ENCODE peak calls at places on chromosome X, in eight cellular contexts. U, M, H, W, B, L, A and X are unnamed samples.

GRCh38 chrX:97628326-97628725 is 744.6 kb downstream of the RPA4 start:
- DNase-seq in U (no peak), M (no peak), H (no peak), W (no peak), B (no peak), L (no peak), A (no peak), X (no peak)

GRCh38 chrX:114959729-114960128 is 57.7 kb downstream of the IL13RA2 start:
- DNase-seq in U (no peak), M (no peak), H (no peak), W (no peak), B (no peak), L (no peak), A (peak; percentile 24), X (no peak)

GRCh38 chrX:50204364-50204899 is at the start of gene CCNB3:
- DNase-seq in U (peak; percentile 59), M (peak; percentile 50), H (peak; percentile 75), W (no peak), B (peak; percentile 44), L (peak; percentile 60), A (peak; percentile 75), X (peak; percentile 55)

GRCh38 chrX:133670394-133670793 is 255.1 kb upstream of the GPC4 start:
- DNase-seq in U (no peak), M (peak; percentile 31), H (no peak), W (peak; percentile 9), B (no peak), L (no peak), A (peak; percentile 38), X (no peak)

GRCh38 chrX:70485466-70485865 is 40.8 kb downstream of the DLG3 start:
- DNase-seq in U (no peak), M (no peak), H (no peak), W (no peak), B (no peak), L (no peak), A (no peak), X (no peak)

GRCh38 chrX:47815901-47816845 is 20.5 kb upstream of the ZNF81 start:
- DNase-seq in U (no peak), M (no peak), H (no peak), W (no peak), B (no peak), L (no peak), A (no peak), X (no peak)

GRCh38 chrX:109872021-109872730 is 130.7 kb upstream of the TMEM164 start:
- DNase-seq in U (no peak), M (no peak), H (no peak), W (no peak), B (no peak), L (no peak), A (peak; percentile 8), X (no peak)

GRCh38 chrX:42944381-42944998 is 166.5 kb upstream of the PPP1R2C start:
- DNase-seq in U (no peak), M (no peak), H (no peak), W (no peak), B (no peak), L (no peak), A (no peak), X (no peak)

GRCh38 chrX:15664487-15665444 is at the start of gene CLTRN:
- DNase-seq in U (no peak), M (no peak), H (no peak), W (no peak), B (no peak), L (no peak), A (peak; percentile 2), X (no peak)

GRCh38 chrX:119181491-119181890 is 53.9 kb upstream of the KIAA1210 start:
- DNase-seq in U (no peak), M (no peak), H (no peak), W (no peak), B (no peak), L (no peak), A (no peak), X (no peak)

GRCh38 chrX:97027384-97027922 is 143.7 kb downstream of the RPA4 start:
- DNase-seq in U (no peak), M (no peak), H (no peak), W (no peak), B (no peak), L (no peak), A (no peak), X (no peak)

GRCh38 chrX:68743754-68744153 is 85.1 kb upstream of the EFNB1 start:
- DNase-seq in U (no peak), M (no peak), H (no peak), W (no peak), B (no peak), L (no peak), A (no peak), X (no peak)

GRCh38 chrX:155071694-155072215 is 447 bp downstream of the BRCC3 start:
- DNase-seq in U (peak; percentile 6), M (peak; percentile 6), H (no peak), W (no peak), B (no peak), L (no peak), A (no peak), X (peak; percentile 5)

GRCh38 chrX:39398215-39398972 is 597.1 kb downstream of the MID1IP1 start:
- DNase-seq in U (no peak), M (no peak), H (no peak), W (no peak), B (no peak), L (no peak), A (no peak), X (no peak)

GRCh38 chrX:119186763-119187162 is 49.3 kb upstream of the PGRMC1 start:
- DNase-seq in U (no peak), M (no peak), H (no peak), W (no peak), B (no peak), L (no peak), A (no peak), X (no peak)

GRCh38 chrX:155632424-155633100 is 19.8 kb upstream of the TMLHE start:
- DNase-seq in U (no peak), M (no peak), H (no peak), W (no peak), B (no peak), L (peak; percentile 1), A (peak; percentile 26), X (no peak)

GRCh38 chrX:67781132-67781531 is 237.3 kb downstream of the AR start:
- DNase-seq in U (no peak), M (no peak), H (no peak), W (no peak), B (no peak), L (no peak), A (peak; percentile 53), X (no peak)

GRCh38 chrX:38664285-38664684 is 102.9 kb downstream of the TSPAN7 start:
- DNase-seq in U (no peak), M (peak; percentile 20), H (no peak), W (peak; percentile 15), B (peak; percentile 1), L (no peak), A (peak; percentile 54), X (no peak)

GRCh38 chrX:151370906-151371305 is 26.1 kb upstream of the VMA21 start:
- DNase-seq in U (no peak), M (peak; percentile 26), H (no peak), W (no peak), B (no peak), L (no peak), A (no peak), X (no peak)